ENCODE peak calls at places on chromosomes 6 and 20, in four cellular contexts. K, O, V and Z are unnamed samples.

GRCh38 chr6:115190534-115190933 is 847.7 kb upstream of the HS3ST5 start:
- DNase-seq in K (no peak), O (no peak), V (no peak), Z (no peak)

GRCh38 chr20:52923123-52923543 is 49.0 kb upstream of the TSHZ2 start:
- DNase-seq in K (no peak), O (no peak), V (no peak), Z (peak; percentile 99)

GRCh38 chr6:167306401-167306998 is 15.4 kb downstream of the UNC93A start:
- DNase-seq in K (no peak), O (no peak), V (no peak), Z (no peak)

GRCh38 chr6:52994031-52994788 is 874 bp downstream of the GSTA4 start:
- DNase-seq in K (peak; percentile 40), O (no peak), V (peak; percentile 35), Z (no peak)

GRCh38 chr20:59684685-59685212 is 80.4 kb downstream of the PHACTR3 start:
- DNase-seq in K (no peak), O (no peak), V (no peak), Z (no peak)

GRCh38 chr6:117992856-117993255 is 85.8 kb downstream of the SLC35F1 start:
- DNase-seq in K (no peak), O (no peak), V (no peak), Z (no peak)

GRCh38 chr6:64330694-64331309 is 695.2 kb downstream of the PHF3 start:
- DNase-seq in K (peak; percentile 25), O (no peak), V (peak; percentile 83), Z (peak; percentile 56)

GRCh38 chr6:20029979-20030378 is 182.3 kb downstream of the MBOAT1 start:
- DNase-seq in K (no peak), O (no peak), V (peak; percentile 22), Z (no peak)

GRCh38 chr6:144582939-144583613 is 297.9 kb downstream of the UTRN start:
- DNase-seq in K (no peak), O (no peak), V (peak; percentile 24), Z (no peak)

GRCh38 chr6:121652726-121653623 is 217.5 kb downstream of the GJA1 start:
- DNase-seq in K (no peak), O (no peak), V (no peak), Z (peak; percentile 72)

GRCh38 chr20:26169506-26169905 is 472.9 kb upstream of the ZNF337 start:
- DNase-seq in K (no peak), O (no peak), V (no peak), Z (no peak)

GRCh38 chr6:108575905-108576494 is 15.3 kb downstream of the FOXO3 start:
- DNase-seq in K (no peak), O (no peak), V (no peak), Z (no peak)

GRCh38 chr6:26336355-26337198 is 28.4 kb upstream of the BTN3A2 start:
- DNase-seq in K (no peak), O (no peak), V (no peak), Z (peak; percentile 58)

GRCh38 chr6:103273048-103273447 is 1586.7 kb downstream of the HACE1 start:
- DNase-seq in K (no peak), O (no peak), V (peak; percentile 62), Z (no peak)

GRCh38 chr6:39754493-39755115 is 29.4 kb upstream of the KIF6 start:
- DNase-seq in K (peak; percentile 48), O (no peak), V (no peak), Z (no peak)

GRCh38 chr6:143196525-143197225 is 136.0 kb downstream of the AIG1 start:
- DNase-seq in K (no peak), O (no peak), V (no peak), Z (no peak)

GRCh38 chr20:60202046-60202445 is 243.8 kb downstream of the CDH26 start:
- DNase-seq in K (no peak), O (no peak), V (no peak), Z (no peak)

GRCh38 chr20:57589123-57589727 is 28.3 kb downstream of the PCK1 start:
- DNase-seq in K (no peak), O (no peak), V (no peak), Z (no peak)

GRCh38 chr6:165820934-165821333 is 157.9 kb upstream of the PDE10A start:
- DNase-seq in K (no peak), O (no peak), V (no peak), Z (no peak)

GRCh38 chr6:360791-361373 is 30.7 kb upstream of the IRF4 start:
- DNase-seq in K (no peak), O (no peak), V (no peak), Z (no peak)

GRCh38 chr6:87029711-87030314 is 65.1 kb downstream of the CGA start:
- DNase-seq in K (no peak), O (no peak), V (peak; percentile 61), Z (peak; percentile 5)

GRCh38 chr6:23394699-23395098 is 731.3 kb upstream of the NRSN1 start:
- DNase-seq in K (no peak), O (no peak), V (no peak), Z (no peak)

GRCh38 chr20:45229264-45230056 is 8.3 kb downstream of the SEMG2 start:
- DNase-seq in K (no peak), O (no peak), V (no peak), Z (peak; percentile 59)

GRCh38 chr6:152244998-152245630 is 392.0 kb downstream of the SYNE1 start:
- DNase-seq in K (no peak), O (no peak), V (peak; percentile 34), Z (no peak)

DNA sequence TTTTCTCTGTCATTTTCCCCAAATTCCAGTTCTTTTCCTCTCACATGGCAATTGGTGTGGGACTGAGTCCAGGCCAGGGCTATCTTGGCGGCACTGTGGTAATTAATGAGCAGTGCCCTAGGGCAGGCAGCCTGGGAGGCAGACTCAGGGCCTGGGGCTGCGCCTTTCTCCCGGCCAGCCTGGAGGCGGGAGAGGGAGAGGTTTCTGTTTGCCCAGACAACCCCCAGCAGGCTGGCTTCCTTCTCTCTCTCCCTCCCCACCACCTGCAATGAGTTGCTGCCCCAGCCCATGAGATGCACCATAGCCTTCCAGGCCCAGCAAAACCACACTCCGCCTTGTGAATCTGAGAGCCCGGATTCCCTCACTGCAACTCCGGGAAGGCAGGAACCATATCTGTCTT is 15.1 kb upstream of the CCDC167 start:
- DNase-seq in K (no peak), O (no peak), V (no peak), Z (no peak)
- H3K27me3 ChIP-seq in K (no peaks in the 10 kb centered on the region), O (no peaks in the 10 kb centered on the region), V (peaks cover 38% of the 10 kb centered on the region), Z (no peaks in the 10 kb centered on the region)

DNA sequence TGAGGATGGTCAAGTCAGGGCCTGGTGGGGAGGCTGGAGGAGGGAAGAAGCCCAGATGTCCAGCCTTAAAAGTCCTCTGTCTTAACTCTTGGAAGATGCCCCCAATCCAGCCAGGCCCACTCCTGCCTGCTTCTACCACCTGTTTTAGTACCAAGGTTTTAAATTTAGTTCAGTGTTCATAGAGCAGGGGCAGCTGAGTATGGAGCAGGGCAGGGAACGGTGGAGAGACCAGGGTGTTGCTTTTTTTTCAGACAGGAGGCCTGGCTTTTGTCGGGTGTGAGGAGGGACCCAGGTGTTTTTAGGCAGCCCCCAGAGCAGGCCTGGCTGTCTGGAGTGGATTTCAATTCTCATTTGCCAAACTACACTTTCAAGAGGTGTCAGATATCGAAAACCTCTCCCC is 278.8 kb downstream of the CDC5L start:
- DNase-seq in K (no peak), O (no peak), V (no peak), Z (no peak)
- H3K4me1 ChIP-seq in K (peaks cover 5% of the 10 kb centered on the region), O (no peaks in the 10 kb centered on the region), V (peaks cover 6% of the 10 kb centered on the region), Z (peaks cover 94% of the 10 kb centered on the region)

DNA sequence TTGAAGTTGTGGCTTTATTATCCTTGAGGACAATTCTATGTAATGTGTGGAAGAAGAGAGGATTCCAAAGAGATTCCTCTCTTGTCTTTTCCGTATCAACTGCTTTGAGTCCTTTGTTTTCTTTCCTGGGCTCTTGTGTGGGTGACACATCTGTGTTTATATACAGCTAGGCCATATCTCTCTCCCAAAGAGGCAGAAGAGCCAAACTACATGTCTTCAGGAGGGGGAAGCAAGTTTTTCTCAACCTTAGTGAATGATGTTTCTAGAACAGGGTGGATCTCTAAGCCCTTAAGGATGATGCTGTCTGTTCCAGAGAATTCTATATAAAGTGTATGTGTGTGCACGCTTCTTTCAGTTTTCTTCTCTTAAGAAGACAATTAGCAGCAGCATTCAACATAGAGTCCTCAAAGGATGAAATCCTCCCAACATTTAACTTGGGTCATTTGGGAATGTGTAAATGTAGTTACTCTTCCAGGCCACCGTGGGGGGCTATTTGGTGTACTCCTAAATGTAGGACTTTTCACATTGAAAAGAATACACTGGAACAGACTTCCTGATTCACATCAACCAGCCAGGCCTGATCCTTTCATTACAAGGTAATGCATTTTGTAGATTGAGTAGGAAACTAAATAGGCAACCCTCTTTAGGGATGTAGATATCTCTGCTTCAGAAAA is 92.8 kb upstream of the EEF1E1 start:
- DNase-seq in K (no peak), O (no peak), V (peak; percentile 18), Z (no peak)
- H3K4me3 ChIP-seq in K (no peak overlapping the region), O (no peak overlapping the region), V (no peak overlapping the region), Z (no peak overlapping the region)

GRCh38 chr20:32988008-32988407 is 16.2 kb downstream of the SUN5 start:
- DNase-seq in K (no peak), O (no peak), V (no peak), Z (no peak)
- H3K27me3 ChIP-seq in K (no peaks in the 10 kb centered on the region), O (no peaks in the 10 kb centered on the region), V (no peaks in the 10 kb centered on the region), Z (peaks cover 2% of the 10 kb centered on the region)

GRCh38 chr6:36608788-36609563 is 14.8 kb downstream of the SRSF3 start:
- DNase-seq in K (peak; percentile 11), O (no peak), V (peak; percentile 58), Z (no peak)
- H3K4me1 ChIP-seq in K (peaks cover 12% of the 10 kb centered on the region), O (peaks cover 28% of the 10 kb centered on the region), V (peaks cover 28% of the 10 kb centered on the region), Z (peaks cover 17% of the 10 kb centered on the region)

DNA sequence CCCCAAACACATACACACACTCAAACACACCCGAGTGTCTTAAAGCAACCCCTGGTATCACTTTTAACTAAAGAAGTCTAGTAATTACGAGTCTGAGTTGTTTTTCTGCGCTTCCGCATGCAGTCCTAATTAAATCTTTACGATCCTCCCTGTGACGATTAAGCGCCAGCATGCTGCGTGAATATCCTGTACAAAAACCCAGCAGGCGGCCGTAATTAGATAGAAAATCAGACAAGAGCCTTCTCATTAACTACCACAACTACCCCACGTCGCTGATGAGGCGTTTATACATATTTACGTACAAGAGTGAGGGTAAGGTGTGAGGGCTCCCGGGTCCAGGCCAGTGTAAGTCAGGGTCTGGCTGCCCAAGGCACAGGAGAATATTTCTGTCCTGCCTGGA is 8.1 kb downstream of the TFAP2B start:
- DNase-seq in K (no peak), O (no peak), V (no peak), Z (no peak)
- H3K4me3 ChIP-seq in K (no peak overlapping the region), O (no peak overlapping the region), V (no peak overlapping the region), Z (no peak overlapping the region)

GRCh38 chr6:139231206-139231605 is 60.6 kb downstream of the TXLNB start:
- DNase-seq in K (no peak), O (no peak), V (no peak), Z (no peak)

GRCh38 chr6:139235666-139236065 is 56.1 kb downstream of the TXLNB start:
- DNase-seq in K (no peak), O (no peak), V (no peak), Z (no peak)

GRCh38 chr6:139236105-139236504 is 55.7 kb downstream of the TXLNB start:
- DNase-seq in K (no peak), O (no peak), V (no peak), Z (no peak)

DNA sequence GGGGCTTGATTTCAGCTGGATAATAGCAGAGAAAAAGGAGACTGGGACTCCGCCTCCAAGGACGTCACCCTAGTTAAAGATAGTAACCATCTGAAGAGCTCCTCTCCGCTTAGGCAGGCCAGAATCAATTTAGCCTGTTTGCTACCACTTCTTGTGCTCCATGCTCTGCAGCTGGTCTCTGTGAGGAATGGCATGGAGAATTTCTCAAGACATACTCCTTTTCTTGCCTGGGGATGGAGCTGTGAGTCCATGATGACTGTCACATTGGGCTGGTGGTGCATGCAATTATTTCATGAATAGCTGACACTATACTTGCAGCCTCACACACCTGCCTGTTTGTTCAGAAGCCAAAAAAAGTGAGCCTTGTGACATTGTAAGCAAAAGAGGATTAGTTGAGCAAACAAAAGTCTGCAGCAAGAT is 61.4 kb downstream of the TXLNB start:
- DNase-seq in K (no peak), O (no peak), V (peak; percentile 55), Z (no peak)
- H3K27me3 ChIP-seq in K (no peaks in the 10 kb centered on the region), O (no peaks in the 10 kb centered on the region), V (no peaks in the 10 kb centered on the region), Z (no peaks in the 10 kb centered on the region)